ENCODE peak calls at places on chromosomes 1 and 21, in nine cellular contexts. E is HT1080; Q is kidney tubule cell; Z is AML-193; U is Right ventricle myocardium inferior; T is T-helper 9 cell; H is NCI-H1105; X is NCI-H2029; M is stimulated activated CD4-positive, alpha-beta T cell treated with anti-CD3 and anti-CD28 coated beads, TNF-alpha, amount 100 ng/mL, for 1 hour. B is an unnamed sample.

GRCh38 chr21:41369105-41369914 is 7.5 kb downstream of the MX2 start:
- DNase-seq in E (no peak), Q (peak), Z (no peak), U (peak), T (peak), H (no peak), X (no peak), M (no peak), B (no peak)

GRCh38 chr1:219174672-219175564 is 1.2 kb downstream of the LYPLAL1 start:
- DNase-seq in E (peak), Q (peak), Z (no peak), U (no peak), T (no peak), H (no peak), X (no peak), M (no peak), B (no peak)

GRCh38 chr1:169049258-169049936 is 57.1 kb upstream of the ATP1B1 start:
- DNase-seq in E (no peak), Q (no peak), Z (no peak), U (no peak), T (no peak), H (no peak), X (no peak), M (no peak), B (no peak)

GRCh38 chr1:3016641-3017439 is 4.4 kb upstream of the ACTRT2 start:
- DNase-seq in E (no peak), Q (no peak), Z (no peak), U (peak), T (no peak), H (no peak), X (no peak), M (no peak), B (no peak)

GRCh38 chr1:169390303-169390702 is 22.3 kb downstream of the BLZF1 start:
- DNase-seq in E (no peak), Q (no peak), Z (no peak), U (no peak), T (no peak), H (no peak), X (no peak), M (no peak), B (no peak)

GRCh38 chr1:187788686-187789085 is 959.9 kb downstream of the PLA2G4A start:
- DNase-seq in E (no peak), Q (no peak), Z (no peak), U (no peak), T (no peak), H (no peak), X (no peak), M (no peak), B (no peak)

GRCh38 chr1:12196641-12197482 is 30.1 kb downstream of the TNFRSF1B start:
- DNase-seq in E (no peak), Q (no peak), Z (peak), U (peak), T (no peak), H (no peak), X (no peak), M (no peak), B (no peak)

GRCh38 chr1:41454406-41454805 is 30.1 kb downstream of the EDN2 start:
- DNase-seq in E (peak), Q (no peak), Z (no peak), U (no peak), T (no peak), H (no peak), X (no peak), M (no peak), B (no peak)

GRCh38 chr1:88462481-88463261 is 221.4 kb upstream of the PKN2 start:
- DNase-seq in E (no peak), Q (peak), Z (no peak), U (peak), T (no peak), H (peak), X (no peak), M (no peak), B (no peak)

GRCh38 chr1:91889717-91890459 is 3.9 kb upstream of the TGFBR3 start:
- DNase-seq in E (peak), Q (peak), Z (no peak), U (no peak), T (no peak), H (no peak), X (no peak), M (no peak), B (no peak)

GRCh38 chr1:90616395-90616794 is 100.7 kb downstream of the BARHL2 start:
- DNase-seq in E (peak), Q (peak), Z (no peak), U (no peak), T (no peak), H (peak), X (no peak), M (no peak), B (no peak)

GRCh38 chr1:69138172-69138571 is 429.6 kb upstream of the LRRC7 start:
- DNase-seq in E (no peak), Q (no peak), Z (no peak), U (no peak), T (no peak), H (no peak), X (no peak), M (no peak), B (no peak)

GRCh38 chr1:213250041-213250440 is 199.0 kb downstream of the RPS6KC1 start:
- DNase-seq in E (no peak), Q (no peak), Z (no peak), U (no peak), T (no peak), H (no peak), X (no peak), M (no peak), B (no peak)

GRCh38 chr21:26170471-26171309 is at the start of gene APP:
- DNase-seq in E (peak), Q (peak), Z (peak), U (peak), T (peak), H (peak), X (peak), M (peak), B (peak)

GRCh38 chr21:41064951-41065350 is 103.0 kb upstream of the BACE2 start:
- DNase-seq in E (no peak), Q (no peak), Z (no peak), U (no peak), T (no peak), H (no peak), X (no peak), M (no peak), B (no peak)